ENCODE peak calls at places on chromosomes 7 and 10, in seven cellular contexts. S is neuronal stem cell, C is IMR-90, V is GM06990, Q is heart left ventricle, J is brain microvascular endothelial cell, N is heart right ventricle. G is an unnamed sample.

GRCh38 chr7:69882269-69882668 is 284.0 kb downstream of the AUTS2 start:
- DNase-seq in J (no peak), S (no peak), N (no peak), C (no peak), Q (no peak), V (no peak), G (no peak)

GRCh38 chr7:26843696-26844095 is 20.7 kb downstream of the SKAP2 start:
- DNase-seq in J (no peak), C (peak; percentile 41), S (no peak), Q (no peak), V (no peak), N (no peak), G (no peak)

GRCh38 chr10:93461124-93461806 is 20.9 kb downstream of the MYOF start:
- DNase-seq in J (no peak), Q (no peak), V (no peak), C (peak; percentile 82), N (no peak), S (no peak), G (no peak)

GRCh38 chr7:139784643-139785042 is 6.8 kb upstream of the HIPK2 start:
- DNase-seq in N (no peak), V (no peak), S (no peak), J (no peak), Q (no peak), C (no peak), G (no peak)

GRCh38 chr7:27161721-27162547 is 3.4 kb downstream of the HOXA9 start:
- DNase-seq in V (no peak), S (no peak), Q (no peak), C (no peak), N (no peak), J (no peak), G (no peak)

GRCh38 chr10:95337354-95337753 is 46.6 kb upstream of the PDLIM1 start:
- DNase-seq in S (no peak), N (no peak), C (no peak), J (no peak), Q (no peak), V (no peak), G (no peak)

GRCh38 chr10:14173706-14174594 is 156.8 kb downstream of the FRMD4A start:
- DNase-seq in C (peak; percentile 21), N (no peak), S (peak; percentile 43), Q (no peak), J (peak; percentile 33), V (no peak), G (peak; percentile 30)

GRCh38 chr7:43553999-43554398 is 28.9 kb upstream of the STK17A start:
- DNase-seq in V (no peak), J (peak; percentile 69), C (no peak), Q (peak; percentile 29), N (peak; percentile 30), S (no peak), G (peak; percentile 49)

GRCh38 chr7:133977409-133978274 is 149.5 kb upstream of the LRGUK start:
- DNase-seq in C (no peak), V (no peak), J (no peak), S (no peak), Q (no peak), N (no peak), G (no peak)

GRCh38 chr7:47721670-47722069 is 139.8 kb upstream of the TNS3 start:
- DNase-seq in S (no peak), N (no peak), V (no peak), C (no peak), Q (no peak), J (no peak), G (no peak)

DNA sequence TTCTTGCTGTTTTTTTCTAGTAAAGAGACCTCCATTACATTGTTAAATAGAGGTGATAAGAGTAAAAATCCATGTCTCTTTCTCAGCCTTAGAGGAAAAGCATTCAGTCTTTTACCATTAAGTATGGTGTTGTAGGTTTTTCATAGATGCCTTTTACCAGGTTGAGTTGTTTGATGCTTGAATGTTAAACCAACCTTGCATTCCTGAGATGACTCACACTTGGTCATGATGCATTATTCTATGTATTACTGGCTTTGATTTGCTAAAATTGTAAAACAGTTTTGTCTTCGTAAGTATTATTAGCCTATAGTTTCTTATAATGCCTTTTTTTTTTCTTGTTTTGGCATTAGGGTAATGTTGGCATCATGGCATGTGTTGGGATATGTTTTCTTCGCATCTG is 90.0 kb downstream of the ANKRD61 start:
- DNase-seq in V (no peak), Q (no peak), C (peak; percentile 61), S (no peak), N (no peak), J (peak; percentile 13), G (no peak)
- H3K36me3 ChIP-seq in V (peaks cover 16% of the 10 kb centered on the region), Q (peaks cover 87% of the 10 kb centered on the region), C (peaks cover 39% of the 10 kb centered on the region), S (peaks cover 95% of the 10 kb centered on the region), N (no peaks in the 10 kb centered on the region), J (peaks cover 48% of the 10 kb centered on the region), G (peaks cover 77% of the 10 kb centered on the region)

DNA sequence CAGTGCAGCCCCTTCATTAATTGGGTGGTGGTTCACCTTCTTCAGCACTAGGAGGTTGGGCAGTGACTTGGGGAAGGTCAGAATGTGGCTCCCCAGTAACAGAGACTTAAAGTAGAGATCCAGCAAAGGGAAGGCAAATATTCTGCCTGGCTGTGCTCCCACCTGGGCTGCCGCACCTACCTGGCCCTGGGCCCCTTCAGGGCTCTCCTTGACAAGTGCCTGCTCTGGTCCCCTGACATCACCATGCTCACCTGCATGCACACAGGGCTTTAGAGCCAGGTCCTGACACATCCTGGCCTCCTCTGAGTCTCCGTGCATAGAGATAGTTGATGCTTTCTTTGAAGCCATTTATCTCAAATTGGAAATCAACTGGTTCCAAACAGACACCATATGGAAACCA is 1.8 kb downstream of the CLRN3 start:
- DNase-seq in S (no peak), V (no peak), C (no peak), J (no peak), Q (no peak), N (no peak), G (no peak)
- H3K4me3 ChIP-seq in S (no peak overlapping the region), V (no peak overlapping the region), C (no peak overlapping the region), J (no peak overlapping the region), Q (no peak overlapping the region), N (no peak overlapping the region), G (no peak overlapping the region)

GRCh38 chr10:818526-819220 is 112.8 kb downstream of the LARP4B start:
- DNase-seq in V (no peak), C (no peak), S (no peak), Q (no peak), J (no peak), N (no peak), G (no peak)
- H3K36me3 ChIP-seq in V (peaks cover 65% of the 10 kb centered on the region), C (peaks cover 78% of the 10 kb centered on the region), S (peaks cover 98% of the 10 kb centered on the region), Q (peaks cover 96% of the 10 kb centered on the region), J (peaks cover 76% of the 10 kb centered on the region), N (no peaks in the 10 kb centered on the region), G (peaks cover 85% of the 10 kb centered on the region)

GRCh38 chr10:99872367-99873162 is 90.1 kb downstream of the ABCC2 start:
- DNase-seq in Q (no peak), C (peak; percentile 47), S (no peak), J (peak; percentile 60), V (no peak), N (no peak), G (no peak)

GRCh38 chr10:99869581-99869980 is 87.1 kb downstream of the ABCC2 start:
- DNase-seq in N (no peak), S (no peak), J (no peak), V (no peak), Q (no peak), C (no peak), G (no peak)

GRCh38 chr10:99873846-99874245 is 91.4 kb downstream of the ABCC2 start:
- DNase-seq in J (no peak), N (no peak), V (no peak), C (no peak), S (no peak), Q (no peak), G (no peak)

GRCh38 chr10:99874341-99875085 is 92.1 kb downstream of the ABCC2 start:
- DNase-seq in Q (no peak), N (no peak), S (no peak), V (no peak), J (no peak), C (no peak), G (no peak)

DNA sequence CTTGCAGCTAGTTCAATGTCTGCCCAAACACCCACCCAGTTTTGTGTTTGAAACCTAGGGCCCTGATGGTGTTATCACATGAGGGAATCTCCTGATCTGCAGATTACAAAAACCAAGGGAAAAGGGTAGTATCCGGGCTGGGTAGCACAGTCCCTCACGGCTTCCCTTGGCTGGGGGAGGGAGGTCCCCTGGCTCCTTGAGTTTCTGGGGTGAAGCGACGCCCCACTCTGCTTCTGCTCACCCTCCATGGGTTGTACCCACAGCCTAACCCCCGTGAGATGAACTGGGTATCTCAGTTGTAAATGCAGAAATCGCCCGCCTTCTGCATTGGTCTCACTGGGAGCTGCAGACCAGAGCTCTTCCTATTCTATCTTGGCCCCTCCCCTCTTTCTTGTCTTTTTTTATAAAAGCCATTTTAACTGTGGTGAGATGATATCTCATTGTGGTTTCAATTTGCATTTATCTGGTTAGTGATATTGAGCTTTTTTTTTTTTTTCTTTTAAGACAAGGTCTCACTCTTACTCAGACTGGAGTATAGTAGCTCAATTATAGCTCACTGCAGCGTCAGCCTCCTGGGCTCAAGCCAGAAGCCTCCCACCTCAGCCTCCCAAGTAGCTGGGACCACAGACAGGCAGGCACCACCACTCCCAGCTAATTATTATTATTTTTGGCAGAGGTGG is 87.8 kb downstream of the ABCC2 start:
- DNase-seq in V (peak; percentile 70), S (no peak), J (no peak), N (no peak), Q (no peak), C (no peak), G (peak; percentile 65)
- H3K4me3 ChIP-seq in V (no peak overlapping the region), S (no peak overlapping the region), J (no peak overlapping the region), N (no peak overlapping the region), Q (no peak overlapping the region), C (no peak overlapping the region), G (no peak overlapping the region)

GRCh38 chr7:45105588-45106188 is 5.8 kb downstream of the TBRG4 start:
- DNase-seq in S (no peak), C (no peak), V (no peak), Q (no peak), N (no peak), J (no peak), G (no peak)

GRCh38 chr7:45107356-45107755 is 4.1 kb downstream of the TBRG4 start:
- DNase-seq in N (no peak), C (no peak), V (no peak), Q (no peak), S (no peak), J (no peak), G (no peak)

GRCh38 chr7:45108863-45109262 is 2.6 kb downstream of the TBRG4 start:
- DNase-seq in S (no peak), V (no peak), N (no peak), Q (no peak), C (no peak), J (no peak), G (no peak)

GRCh38 chr7:45104844-45105587 is 6.5 kb downstream of the TBRG4 start:
- DNase-seq in Q (no peak), V (no peak), C (no peak), S (no peak), J (no peak), N (no peak), G (no peak)

GRCh38 chr7:45106820-45107219 is 4.7 kb downstream of the TBRG4 start:
- DNase-seq in V (no peak), J (no peak), N (no peak), S (no peak), Q (no peak), C (no peak), G (no peak)
- H3K36me3 ChIP-seq in V (peaks cover 61% of the 10 kb centered on the region), J (peaks cover 71% of the 10 kb centered on the region), N (peaks cover 5% of the 10 kb centered on the region), S (peaks cover 80% of the 10 kb centered on the region), Q (peaks cover 75% of the 10 kb centered on the region), C (peaks cover 66% of the 10 kb centered on the region), G (peaks cover 85% of the 10 kb centered on the region)

GRCh38 chr7:151348970-151349369 is 7.4 kb downstream of the NUB1 start:
- DNase-seq in J (no peak), V (peak; percentile 16), C (no peak), Q (no peak), N (no peak), S (no peak), G (no peak)
- H3K4me3 ChIP-seq in J (no peak overlapping the region), V (no peak overlapping the region), C (no peak overlapping the region), Q (no peak overlapping the region), N (no peak overlapping the region), S (no peak overlapping the region), G (no peak overlapping the region)